ENCODE peak calls at places on chromosomes 12 and 14, in seven cellular contexts. I is H1, M is HCT116, O is HepG2, N is SK-N-SH, H is GM12878, R is NT2/D1. Y is an unnamed sample.

GRCh38 chr12:100364334-100364733 is 7.5 kb downstream of the SLC17A8 start:
- DNase-seq in I (no peak), M (no peak), O (no peak), N (no peak), H (no peak), R (no peak), Y (no peak)

GRCh38 chr12:23631991-23632390 is 317.5 kb downstream of the SOX5 start:
- DNase-seq in I (no peak), M (no peak), O (no peak), N (no peak), H (no peak), R (no peak), Y (no peak)

GRCh38 chr12:6416596-6416995 is 28.2 kb upstream of the CD27 start:
- DNase-seq in I (no peak), M (no peak), O (no peak), N (no peak), H (no peak), R (no peak), Y (no peak)

GRCh38 chr12:6548556-6549378 is 7.1 kb downstream of the IFFO1 start:
- DNase-seq in I (no peak), M (no peak), O (no peak), N (no peak), H (no peak), R (no peak), Y (no peak)

GRCh38 chr12:119072463-119072862 is 91.1 kb downstream of the SRRM4 start:
- DNase-seq in I (no peak), M (no peak), O (no peak), N (peak), H (no peak), R (no peak), Y (no peak)

GRCh38 chr14:89667983-89668382 is 250.9 kb upstream of the FOXN3 start:
- DNase-seq in I (no peak), M (no peak), O (no peak), N (no peak), H (no peak), R (no peak), Y (no peak)

GRCh38 chr14:76348898-76349297 is 27.0 kb upstream of the ESRRB start:
- DNase-seq in I (peak), M (peak), O (no peak), N (peak), H (no peak), R (peak), Y (peak)

GRCh38 chr12:109757671-109758265 is 44.1 kb downstream of the FAM222A start:
- DNase-seq in I (no peak), M (no peak), O (no peak), N (peak), H (no peak), R (no peak), Y (no peak)

GRCh38 chr14:43858981-43859380 is 648.1 kb downstream of the FSCB start:
- DNase-seq in I (no peak), M (no peak), O (no peak), N (no peak), H (no peak), R (no peak), Y (no peak)

GRCh38 chr12:105738036-105738435 is 400.7 kb downstream of the NUAK1 start:
- DNase-seq in I (no peak), M (no peak), O (no peak), N (no peak), H (no peak), R (no peak), Y (no peak)

GRCh38 chr12:121114019-121114639 is 18.5 kb upstream of the P2RX7 start:
- DNase-seq in I (no peak), M (no peak), O (no peak), N (no peak), H (no peak), R (no peak), Y (peak)

GRCh38 chr12:123388218-123388947 is 4.5 kb downstream of the KMT5A start:
- DNase-seq in I (no peak), M (no peak), O (peak), N (peak), H (peak), R (no peak), Y (peak)

GRCh38 chr12:65537978-65538377 is 259.5 kb downstream of the MSRB3 start:
- DNase-seq in I (no peak), M (no peak), O (no peak), N (no peak), H (no peak), R (no peak), Y (no peak)

GRCh38 chr12:105337391-105337790 is 6.9 kb downstream of the C12orf75 start:
- DNase-seq in I (no peak), M (no peak), O (no peak), N (no peak), H (no peak), R (no peak), Y (no peak)

GRCh38 chr12:59850268-59850667 is 254.4 kb downstream of the SLC16A7 start:
- DNase-seq in I (no peak), M (no peak), O (no peak), N (no peak), H (no peak), R (no peak), Y (no peak)

GRCh38 chr14:85619866-85620265 is 89.9 kb downstream of the FLRT2 start:
- DNase-seq in I (no peak), M (no peak), O (no peak), N (no peak), H (no peak), R (no peak), Y (no peak)

GRCh38 chr12:118188690-118189371 is 52.9 kb downstream of the PEBP1 start:
- DNase-seq in I (no peak), M (no peak), O (no peak), N (peak), H (no peak), R (no peak), Y (no peak)

GRCh38 chr12:128815779-128816642 is 7.7 kb downstream of the SLC15A4 start:
- DNase-seq in I (no peak), M (no peak), O (no peak), N (no peak), H (no peak), R (no peak), Y (no peak)

GRCh38 chr14:100409016-100409385 is 85.9 kb downstream of the SLC25A47 start:
- DNase-seq in I (no peak), M (no peak), O (no peak), N (peak), H (no peak), R (no peak), Y (peak)

GRCh38 chr12:27818421-27818918 is 38.4 kb upstream of the MANSC4 start:
- DNase-seq in I (no peak), M (no peak), O (peak), N (peak), H (no peak), R (no peak), Y (no peak)

GRCh38 chr14:61385002-61385685 is 63.8 kb downstream of the PRKCH start:
- DNase-seq in I (no peak), M (no peak), O (no peak), N (no peak), H (no peak), R (no peak), Y (no peak)

GRCh38 chr14:36996133-36996856 is 176.1 kb downstream of the SLC25A21 start:
- DNase-seq in I (no peak), M (no peak), O (no peak), N (no peak), H (no peak), R (no peak), Y (peak)

GRCh38 chr12:121792607-121793500 is 634 bp downstream of the RHOF start:
- DNase-seq in I (no peak), M (no peak), O (peak), N (no peak), H (no peak), R (no peak), Y (no peak)

GRCh38 chr12:3284411-3284810 is 206.6 kb upstream of the PRMT8 start:
- DNase-seq in I (no peak), M (no peak), O (no peak), N (no peak), H (no peak), R (no peak), Y (no peak)

GRCh38 chr14:43898709-43899108 is 608.4 kb downstream of the FSCB start:
- DNase-seq in I (no peak), M (no peak), O (peak), N (no peak), H (no peak), R (no peak), Y (no peak)

GRCh38 chr14:100370003-100370402 is 46.9 kb downstream of the SLC25A47 start:
- DNase-seq in I (no peak), M (no peak), O (no peak), N (no peak), H (no peak), R (no peak), Y (no peak)

GRCh38 chr12:121678305-121678704 is 8.9 kb upstream of the MORN3 start:
- DNase-seq in I (no peak), M (no peak), O (no peak), N (no peak), H (no peak), R (no peak), Y (no peak)

GRCh38 chr14:64577211-64577610 is 27.4 kb downstream of the PPP1R36 start:
- DNase-seq in I (no peak), M (no peak), O (no peak), N (no peak), H (no peak), R (no peak), Y (no peak)

GRCh38 chr14:93286212-93286890 is 46.5 kb downstream of the BTBD7 start:
- DNase-seq in I (no peak), M (no peak), O (no peak), N (no peak), H (no peak), R (no peak), Y (no peak)

GRCh38 chr12:112178796-112179195 is 53.4 kb downstream of the TRAFD1 start:
- DNase-seq in I (no peak), M (no peak), O (no peak), N (no peak), H (no peak), R (no peak), Y (no peak)

GRCh38 chr12:238116-238515 is 24.2 kb upstream of the SLC6A12 start:
- DNase-seq in I (no peak), M (no peak), O (no peak), N (no peak), H (no peak), R (no peak), Y (no peak)

GRCh38 chr14:30796707-30797106 is 77.7 kb upstream of the COCH start:
- DNase-seq in I (no peak), M (no peak), O (no peak), N (no peak), H (no peak), R (no peak), Y (no peak)

GRCh38 chr12:80778005-80778541 is 61.4 kb downstream of the MYF5 start:
- DNase-seq in I (no peak), M (peak), O (peak), N (peak), H (peak), R (no peak), Y (no peak)

GRCh38 chr14:72753879-72754400 is 140.0 kb downstream of the DPF3 start:
- DNase-seq in I (no peak), M (no peak), O (no peak), N (no peak), H (no peak), R (no peak), Y (no peak)

GRCh38 chr14:32698831-32699230 is 239.8 kb upstream of the NPAS3 start:
- DNase-seq in I (no peak), M (no peak), O (no peak), N (no peak), H (no peak), R (no peak), Y (no peak)

GRCh38 chr14:81153187-81153586 is 67.6 kb downstream of the GTF2A1 start:
- DNase-seq in I (no peak), M (no peak), O (no peak), N (no peak), H (no peak), R (no peak), Y (no peak)

GRCh38 chr14:92659765-92660561 is 88.5 kb downstream of the LGMN start:
- DNase-seq in I (no peak), M (no peak), O (no peak), N (no peak), H (no peak), R (no peak), Y (no peak)

DNA sequence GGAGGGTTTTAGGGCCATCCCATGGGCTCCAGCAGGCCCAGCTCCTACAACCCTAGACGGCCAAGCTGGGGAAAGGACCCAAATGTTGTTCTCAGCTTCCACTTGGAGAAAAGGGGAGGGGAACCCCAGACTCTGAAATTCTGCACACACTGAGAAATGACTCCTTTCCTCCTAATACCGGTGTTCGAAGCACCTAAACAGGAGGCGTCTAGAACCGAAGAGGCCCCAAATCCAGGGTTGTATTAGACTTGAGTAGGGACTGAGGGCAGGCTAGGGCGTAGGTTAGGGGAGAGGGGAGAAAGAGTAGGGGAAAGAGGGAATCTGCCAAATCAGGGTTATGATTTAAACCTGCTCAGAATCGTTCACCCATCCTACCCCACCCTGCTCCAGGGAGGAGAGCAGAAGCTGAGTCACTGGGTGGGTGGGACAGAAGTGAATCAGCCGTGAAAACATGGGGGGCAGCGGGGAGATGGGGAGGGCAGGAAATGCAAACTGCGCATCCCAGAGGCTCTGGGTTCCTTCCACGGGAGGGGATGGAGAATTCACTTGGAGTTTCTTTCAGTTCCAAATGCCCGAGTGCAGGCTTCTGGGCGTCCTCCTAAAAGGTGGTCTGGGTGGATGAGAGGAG is 1.0 kb downstream of the IGFBP6 start:
- DNase-seq in I (no peak), M (peak), O (no peak), N (no peak), H (no peak), R (no peak), Y (peak)
- TF ChIP-seq YY1 in I (no peak), M (peak), O (no peak), N (no peak), H (no peak), R (no peak), Y (no peak)

GRCh38 chr14:58464652-58465051 is 37.1 kb downstream of the KIAA0586 start:
- DNase-seq in I (no peak), M (no peak), O (no peak), N (no peak), H (no peak), R (no peak), Y (no peak)

GRCh38 chr14:58467575-58467974 is 40.1 kb downstream of the KIAA0586 start:
- DNase-seq in I (no peak), M (no peak), O (no peak), N (no peak), H (no peak), R (no peak), Y (no peak)

GRCh38 chr14:58463147-58463546 is 35.6 kb downstream of the KIAA0586 start:
- DNase-seq in I (no peak), M (no peak), O (no peak), N (no peak), H (no peak), R (no peak), Y (no peak)

GRCh38 chr14:58466459-58466858 is 38.9 kb downstream of the KIAA0586 start:
- DNase-seq in I (no peak), M (no peak), O (no peak), N (no peak), H (no peak), R (no peak), Y (no peak)

DNA sequence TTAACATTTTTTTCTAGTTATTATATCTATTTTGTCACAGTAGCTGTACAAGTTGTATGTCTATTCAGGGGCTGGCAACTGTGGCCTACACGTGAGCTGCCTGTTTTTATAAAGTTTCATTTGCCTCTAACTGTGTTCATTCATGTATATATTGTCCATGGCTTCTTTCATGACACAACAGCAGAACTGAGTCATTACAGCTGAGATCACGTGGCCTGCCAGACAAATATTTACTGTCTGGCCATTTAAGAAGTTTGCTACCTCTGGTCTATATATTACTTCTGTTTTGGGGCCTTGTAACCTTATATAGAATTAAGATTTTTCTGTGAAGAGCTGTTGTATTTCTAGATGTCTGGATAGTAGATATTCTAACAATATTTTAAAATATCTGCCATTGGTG is 37.9 kb downstream of the KIAA0586 start:
- DNase-seq in I (no peak), M (no peak), O (peak), N (no peak), H (no peak), R (no peak), Y (no peak)
- TF ChIP-seq YY1 in I (no peak), M (no peak), O (no peak), N (no peak), H (no peak), R (no peak), Y (no peak)

DNA sequence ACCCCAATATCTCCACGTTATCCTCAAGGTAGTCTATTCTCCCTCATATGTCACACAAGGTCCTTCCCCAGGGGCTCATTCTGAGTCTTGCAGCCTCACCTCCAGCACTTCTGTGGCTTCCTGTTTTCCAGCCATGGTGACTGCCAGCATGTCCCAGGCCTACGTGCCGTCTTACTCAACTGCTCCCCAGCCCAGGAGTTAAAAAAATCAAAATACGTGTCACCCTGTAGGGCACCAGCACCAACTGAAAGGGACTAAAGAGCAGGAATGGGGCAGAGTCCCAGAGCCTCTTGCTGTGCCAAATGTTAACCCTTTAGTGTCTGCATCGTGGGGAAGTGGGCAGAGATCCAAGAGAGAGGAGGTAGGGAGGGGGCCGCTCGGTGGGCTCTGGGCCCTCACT is 37.0 kb upstream of the MED13L start:
- DNase-seq in I (no peak), M (no peak), O (no peak), N (no peak), H (no peak), R (no peak), Y (no peak)
- TF ChIP-seq YY1 in I (no peak), M (no peak), O (no peak), N (no peak), H (no peak), R (no peak), Y (no peak)

GRCh38 chr14:73895939-73896338 is 9.3 kb downstream of the ZNF410 start:
- DNase-seq in I (no peak), M (no peak), O (no peak), N (no peak), H (no peak), R (no peak), Y (no peak)

DNA sequence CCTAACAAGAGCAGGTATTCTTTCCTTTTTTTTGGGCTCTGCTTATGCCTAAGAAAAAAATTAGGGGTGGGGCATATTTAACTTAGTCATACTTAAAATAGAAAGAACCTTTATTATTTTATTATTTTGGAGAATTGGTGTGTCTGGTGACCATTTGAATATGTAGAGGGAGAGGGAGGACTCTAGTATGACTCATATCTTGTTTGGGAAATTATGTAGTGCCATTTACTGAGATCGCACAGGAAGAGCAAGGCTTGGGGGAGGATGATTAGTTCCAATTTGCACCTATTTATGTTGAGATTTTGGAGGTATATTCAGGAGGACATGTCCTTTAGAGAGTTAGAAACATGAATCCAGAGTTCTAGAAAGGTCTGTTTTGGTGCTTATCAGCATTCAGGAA is 9.9 kb downstream of the ZNF410 start:
- DNase-seq in I (no peak), M (no peak), O (no peak), N (no peak), H (no peak), R (no peak), Y (no peak)
- TF ChIP-seq YY1 in I (no peak), M (no peak), O (no peak), N (no peak), H (no peak), R (no peak), Y (no peak)

DNA sequence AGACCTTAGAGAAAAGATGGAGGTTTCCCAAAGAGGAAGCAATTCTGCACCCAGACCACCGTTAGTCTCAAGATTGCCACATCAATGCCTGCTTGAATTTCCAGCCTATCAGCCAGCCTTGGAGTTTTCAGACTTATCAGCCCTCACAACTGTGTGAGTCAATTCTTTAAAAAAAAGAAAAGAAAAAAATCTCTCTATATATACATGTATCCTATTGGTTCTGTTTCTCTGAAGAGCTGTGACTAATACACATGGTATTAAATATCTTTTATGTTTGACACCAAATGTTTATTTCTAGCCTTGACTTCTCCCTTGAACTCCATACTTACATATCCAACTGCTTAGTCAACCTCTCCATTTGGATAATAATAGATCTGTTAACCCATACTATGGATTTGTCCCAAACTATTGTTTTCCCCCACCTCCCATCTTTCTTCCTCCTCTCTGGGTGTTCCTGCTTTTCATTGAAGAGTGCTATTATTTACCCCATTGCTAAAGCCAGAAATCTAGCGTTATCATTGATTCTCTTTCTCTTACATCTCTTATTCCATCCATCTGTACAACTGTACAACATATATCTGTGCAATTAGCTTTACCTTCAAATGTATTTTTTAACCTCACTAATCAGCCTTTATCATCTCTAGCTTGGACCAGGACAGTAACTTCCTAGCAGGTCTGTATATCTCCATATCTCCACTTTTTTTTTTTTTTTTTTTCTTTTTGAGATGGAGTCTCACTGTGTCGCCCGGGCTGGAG is 22.7 kb upstream of the EID3 start:
- DNase-seq in I (no peak), M (peak), O (peak), N (no peak), H (no peak), R (no peak), Y (no peak)
- TF ChIP-seq YY1 in I (no peak), M (no peak), O (no peak), N (no peak), H (no peak), R (no peak), Y (no peak)